ENCODE peak calls at places on chromosomes 1 and 21, in seven cellular contexts. I is activated naive CD4-positive, alpha-beta T cell treated with anti-CD3 and anti-CD28 coated beads, Interleukin-2, amount 10 ng/mL, durations not matched to agents 7 days and 5 days; Z is stimulated activated CD4-positive, alpha-beta T cell treated with anti-CD3 and anti-CD28 coated beads, Interleukin-4, amount 100 ng/mL, for 24 hours; B is ovary; S is iris pigment epithelial cell; P is fibroblast of the aortic adventitia; H is NCI-H748 treated with DMSO at 0.1 percent for 48 hours. X is an unnamed sample.

GRCh38 chr1:110513511-110513910 is 5.5 kb downstream of the KCNA10 start:
- DNase-seq in I (no peak), Z (no peak), B (no peak), S (peak), P (no peak), H (no peak), X (no peak)

GRCh38 chr1:108828074-108828961 is 28.6 kb downstream of the AKNAD1 start:
- DNase-seq in I (peak), Z (peak), B (peak), S (peak), P (peak), H (peak), X (no peak)

GRCh38 chr1:76070538-76070937 is 4.0 kb upstream of the ST6GALNAC3 start:
- DNase-seq in I (no peak), Z (no peak), B (no peak), S (peak), P (no peak), H (no peak), X (no peak)

GRCh38 chr1:159921700-159922498 is 3.4 kb downstream of the TAGLN2 start:
- DNase-seq in I (peak), Z (peak), B (peak), S (peak), P (no peak), H (no peak), X (no peak)

GRCh38 chr21:45478816-45479669 is 63.2 kb downstream of the SLC19A1 start:
- DNase-seq in I (no peak), Z (no peak), B (no peak), S (no peak), P (no peak), H (no peak), X (no peak)

GRCh38 chr21:35208810-35209517 is 159.9 kb upstream of the RUNX1 start:
- DNase-seq in I (no peak), Z (no peak), B (no peak), S (peak), P (peak), H (no peak), X (no peak)

GRCh38 chr1:194466706-194467105 is 1280.3 kb upstream of the B3GALT2 start:
- DNase-seq in I (no peak), Z (no peak), B (no peak), S (no peak), P (no peak), H (no peak), X (no peak)

GRCh38 chr1:160739098-160739511 is at the start of gene SLAMF7:
- DNase-seq in I (no peak), Z (peak), B (no peak), S (peak), P (no peak), H (no peak), X (peak)

GRCh38 chr1:55937840-55938375 is 641.5 kb downstream of the PLPP3 start:
- DNase-seq in I (no peak), Z (no peak), B (peak), S (no peak), P (no peak), H (no peak), X (no peak)

GRCh38 chr21:44920694-44921604 is at the start of gene ITGB2:
- DNase-seq in I (peak), Z (peak), B (no peak), S (no peak), P (no peak), H (no peak), X (peak)

GRCh38 chr1:199463521-199464127 is 563.9 kb upstream of the NR5A2 start:
- DNase-seq in I (peak), Z (peak), B (no peak), S (peak), P (peak), H (peak), X (no peak)

GRCh38 chr1:167533851-167534300 is 15.5 kb upstream of the CD247 start:
- DNase-seq in I (peak), Z (peak), B (peak), S (peak), P (peak), H (peak), X (no peak)

GRCh38 chr1:2279210-2279639 is 51.1 kb downstream of the SKI start:
- DNase-seq in I (no peak), Z (no peak), B (peak), S (peak), P (peak), H (no peak), X (no peak)

GRCh38 chr1:33435096-33435820 is 4.4 kb upstream of the PHC2 start:
- DNase-seq in I (no peak), Z (no peak), B (no peak), S (peak), P (peak), H (no peak), X (no peak)

GRCh38 chr1:25208561-25209222 is 23.6 kb downstream of the SYF2 start:
- DNase-seq in I (no peak), Z (no peak), B (no peak), S (no peak), P (no peak), H (no peak), X (no peak)

GRCh38 chr21:28580585-28580984 is 412.1 kb downstream of the LTN1 start:
- DNase-seq in I (no peak), Z (no peak), B (no peak), S (no peak), P (no peak), H (no peak), X (no peak)

GRCh38 chr21:32929633-32930038 is 96.1 kb upstream of the OLIG2 start:
- DNase-seq in I (no peak), Z (peak), B (no peak), S (no peak), P (no peak), H (no peak), X (no peak)

GRCh38 chr1:107920578-107920977 is 44.4 kb downstream of the VAV3 start:
- DNase-seq in I (no peak), Z (no peak), B (no peak), S (no peak), P (no peak), H (no peak), X (no peak)

GRCh38 chr1:234768569-234769283 is 158.7 kb upstream of the IRF2BP2 start:
- DNase-seq in I (peak), Z (peak), B (no peak), S (no peak), P (no peak), H (no peak), X (no peak)

X was measured in SIG-M5.